ENCODE peak calls at places on chromosomes 2 and 18, in five cellular contexts. G is sigmoid colon, M is suprapubic skin, R is transverse colon, T is SK-N-SH. Y is an unnamed sample.
A peak's percentile ranks its signal among the peaks of the same experiment; 100 is the strongest.

GRCh38 chr2:132465917-132466316 is 49.3 kb downstream of the GPR39 start:
- DNase-seq in G (no peak), M (no peak), R (no peak), T (no peak), Y (no peak)

GRCh38 chr2:236944561-236944960 is 141.1 kb upstream of the COPS8 start:
- DNase-seq in G (peak; percentile 32), M (no peak), R (no peak), T (no peak), Y (no peak)

GRCh38 chr18:13653746-13654455 is 72.5 kb downstream of the FAM210A start:
- DNase-seq in G (no peak), M (no peak), R (no peak), T (no peak), Y (no peak)

GRCh38 chr18:79586436-79587297 is 92.9 kb upstream of the CTDP1 start:
- DNase-seq in G (peak; percentile 59), M (no peak), R (peak; percentile 4), T (no peak), Y (no peak)

GRCh38 chr2:232042911-232043564 is 81.5 kb downstream of the DIS3L2 start:
- DNase-seq in G (no peak), M (no peak), R (no peak), T (no peak), Y (no peak)

GRCh38 chr18:61127714-61128485 is 205.3 kb upstream of the CDH20 start:
- DNase-seq in G (no peak), M (no peak), R (no peak), T (no peak), Y (no peak)

GRCh38 chr2:31996571-31997150 is 14.1 kb downstream of the MEMO1 start:
- DNase-seq in G (no peak), M (no peak), R (no peak), T (no peak), Y (no peak)

GRCh38 chr18:31954349-31954748 is 11.4 kb upstream of the TRAPPC8 start:
- DNase-seq in G (no peak), M (no peak), R (peak; percentile 49), T (no peak), Y (peak; percentile 33)

GRCh38 chr2:66596229-66596628 is 161.3 kb downstream of the MEIS1 start:
- DNase-seq in G (no peak), M (no peak), R (no peak), T (no peak), Y (no peak)

GRCh38 chr2:56369316-56369715 is 185.5 kb downstream of the CCDC85A start:
- DNase-seq in G (no peak), M (no peak), R (no peak), T (no peak), Y (no peak)

GRCh38 chr2:178163395-178163794 is 30.9 kb upstream of the OSBPL6 start:
- DNase-seq in G (no peak), M (no peak), R (no peak), T (no peak), Y (no peak)

GRCh38 chr2:139142252-139142651 is 362.1 kb upstream of the NXPH2 start:
- DNase-seq in G (no peak), M (no peak), R (no peak), T (no peak), Y (no peak)

GRCh38 chr2:227033471-227034148 is 130.4 kb downstream of the COL4A4 start:
- DNase-seq in G (peak; percentile 79), M (no peak), R (peak; percentile 59), T (peak; percentile 77), Y (peak; percentile 70)

GRCh38 chr2:239443102-239443620 is 42.3 kb upstream of the HDAC4 start:
- DNase-seq in G (no peak), M (no peak), R (no peak), T (no peak), Y (no peak)

GRCh38 chr2:203689424-203690109 is 16.9 kb upstream of the CD28 start:
- DNase-seq in G (no peak), M (no peak), R (no peak), T (no peak), Y (no peak)
- H3K4me1 ChIP-seq in G (peaks cover 4% of the 10 kb centered on the region), M (peaks cover 46% of the 10 kb centered on the region), R (peaks cover 12% of the 10 kb centered on the region), T (no peaks in the 10 kb centered on the region), Y (peaks cover 37% of the 10 kb centered on the region)

GRCh38 chr2:53944542-53944941 is 26.3 kb downstream of the PSME4 start:
- DNase-seq in G (no peak), M (no peak), R (no peak), T (peak; percentile 51), Y (no peak)
- H3K36me3 ChIP-seq in G (peaks cover 7% of the 10 kb centered on the region), M (peaks cover 45% of the 10 kb centered on the region), R (peaks cover 24% of the 10 kb centered on the region), T (peaks cover 42% of the 10 kb centered on the region), Y (peaks cover 48% of the 10 kb centered on the region)

DNA sequence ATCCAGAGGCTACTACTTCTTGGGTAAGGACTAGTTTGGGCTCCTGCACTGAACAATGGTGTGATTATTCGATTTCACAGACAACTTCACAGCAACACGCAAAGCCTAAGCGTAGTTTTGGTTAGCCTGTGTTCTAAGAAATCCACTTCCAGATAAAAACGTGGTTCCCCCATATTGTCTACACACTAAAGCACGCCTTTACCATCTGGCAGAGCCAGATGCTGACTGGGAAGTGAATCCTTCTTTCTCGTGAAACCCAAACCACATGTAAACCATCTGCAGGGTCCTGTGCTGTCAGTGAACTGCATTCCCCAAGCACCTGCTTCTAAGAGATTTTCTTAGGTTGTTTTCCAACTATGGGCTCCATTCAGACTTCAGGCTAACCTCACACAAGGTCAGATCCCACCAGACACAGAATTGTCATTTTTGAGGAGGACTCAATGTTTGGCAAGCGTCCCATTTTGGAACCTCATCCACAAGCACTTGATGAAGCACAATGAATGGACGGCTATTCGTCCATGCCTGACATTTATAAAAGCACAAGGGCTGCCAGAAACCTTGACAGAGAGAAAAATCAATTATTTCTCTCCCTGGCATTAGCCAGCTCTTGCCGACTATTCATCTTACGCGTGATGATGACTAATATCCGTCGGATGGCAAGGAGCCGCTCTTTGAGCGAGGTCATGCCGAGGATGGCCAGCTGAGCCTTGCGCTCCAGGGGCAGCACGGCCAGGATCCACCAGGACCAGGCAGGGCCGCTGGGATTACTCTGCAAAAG is 38.4 kb downstream of the LONRF2 start:
- DNase-seq in G (no peak), M (no peak), R (no peak), T (no peak), Y (no peak)
- TF ChIP-seq EP300 in G (no peak), M (no peak), R (no peak), T (no peak), Y (no peak)

DNA sequence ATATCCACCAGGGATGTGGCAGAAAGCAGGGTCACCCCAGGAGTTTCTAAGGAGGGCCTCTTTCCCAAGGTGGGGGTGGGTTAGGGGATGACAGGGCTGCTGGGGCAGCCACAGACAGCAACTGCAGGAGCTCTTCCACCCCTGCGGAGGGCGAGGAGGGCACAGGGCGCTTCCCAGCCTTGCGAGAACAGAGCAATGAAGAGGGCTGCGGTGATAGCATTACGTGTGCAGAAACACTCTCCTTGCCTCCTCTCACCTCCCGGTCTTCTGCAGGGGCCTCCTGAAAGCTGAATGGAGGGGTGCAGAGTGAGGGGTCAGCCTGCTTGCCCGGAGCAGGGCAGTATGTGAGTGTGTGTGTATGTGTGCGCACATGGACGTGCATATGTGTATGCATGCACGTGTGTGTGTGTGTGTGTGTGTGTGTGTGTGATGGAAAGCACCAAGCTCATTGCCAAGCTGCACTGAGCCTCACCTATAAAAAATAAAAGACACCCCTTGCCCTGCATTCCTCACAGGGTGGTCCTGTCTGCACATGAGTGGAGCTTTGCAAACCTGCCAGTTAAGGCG is 29.4 kb upstream of the IL1R2 start:
- DNase-seq in G (no peak), M (no peak), R (no peak), T (no peak), Y (no peak)
- H3K4me1 ChIP-seq in G (peaks cover 26% of the 10 kb centered on the region), M (peaks cover 64% of the 10 kb centered on the region), R (peaks cover 23% of the 10 kb centered on the region), T (no peaks in the 10 kb centered on the region), Y (peaks cover 22% of the 10 kb centered on the region)

DNA sequence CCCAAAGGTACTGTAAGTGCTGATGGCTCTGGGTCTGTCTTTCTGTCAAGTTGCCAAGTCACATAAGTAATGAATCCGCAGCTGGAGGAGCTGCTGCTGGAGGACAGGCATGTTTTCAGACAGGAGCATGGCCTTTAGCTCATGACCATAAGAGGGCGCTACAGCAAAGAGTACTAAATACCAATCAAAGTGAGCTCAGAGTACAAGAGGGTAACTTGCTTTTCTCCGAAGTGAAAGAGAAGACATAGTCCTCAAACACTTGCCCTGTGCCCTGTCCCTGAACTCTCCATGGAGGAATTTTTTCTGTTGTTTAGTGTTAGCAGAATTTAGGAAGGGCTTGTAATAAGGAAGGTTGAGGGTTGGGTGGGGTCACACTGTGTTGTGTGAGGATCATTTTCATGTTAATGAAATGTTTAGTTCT is 58.0 kb upstream of the EML6 start:
- DNase-seq in G (no peak), M (no peak), R (peak; percentile 62), T (peak; percentile 48), Y (peak; percentile 54)
- H3K36me3 ChIP-seq in G (peaks cover 4% of the 10 kb centered on the region), M (peaks cover 67% of the 10 kb centered on the region), R (peaks cover 39% of the 10 kb centered on the region), T (peaks cover 90% of the 10 kb centered on the region), Y (peaks cover 85% of the 10 kb centered on the region)

DNA sequence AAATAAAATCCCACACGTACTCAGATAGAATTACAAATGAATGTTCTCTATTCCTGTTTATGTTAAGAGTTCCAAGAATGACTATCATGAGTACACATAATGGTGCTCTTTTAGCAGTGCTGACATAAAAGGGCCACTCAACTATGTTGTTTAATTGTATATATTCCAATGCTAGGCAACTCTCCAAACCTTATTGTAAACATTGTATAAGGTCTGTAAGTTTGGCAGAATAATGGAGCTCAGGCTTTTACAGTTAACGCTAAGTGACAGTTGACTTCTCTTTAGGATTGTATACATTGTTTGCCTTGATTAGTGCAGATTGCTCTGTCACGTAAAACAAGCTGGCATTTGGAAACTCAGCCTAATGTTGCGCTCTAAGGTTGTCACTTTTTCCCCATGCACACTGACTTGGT is 20.8 kb downstream of the RBMS1 start:
- DNase-seq in G (no peak), M (no peak), R (no peak), T (no peak), Y (no peak)
- TF ChIP-seq EP300 in G (no peak), M (no peak), R (no peak), T (no peak), Y (no peak)

GRCh38 chr2:26647981-26648380 is 6.8 kb upstream of the CIB4 start:
- DNase-seq in G (no peak), M (peak; percentile 31), R (no peak), T (no peak), Y (peak; percentile 17)
- H3K4me1 ChIP-seq in G (peaks cover 6% of the 10 kb centered on the region), M (peaks cover 5% of the 10 kb centered on the region), R (peaks cover 3% of the 10 kb centered on the region), T (peaks cover 35% of the 10 kb centered on the region), Y (peaks cover 12% of the 10 kb centered on the region)